ENCODE peak calls at places on chromosomes 5 and 9, in nine cellular contexts. One of them, this sample, is unnamed.

GRCh38 chr9:89747589-89747988 is 142.8 kb downstream of the GADD45G start:
- DNase-seq in type B pancreatic cell: no peak
- DNase-seq in NCI-H510A treated with DMSO at 0.1 percent for 48 hours: no peak
- DNase-seq in NCI-H1048: no peak
- DNase-seq in stimulated activated CD4-positive, alpha-beta T cell treated with anti-CD3 and anti-CD28 coated beads, Interleukin-12 subunit alpha, Interleukin-12 subunit beta, amount 100 ng/mL, for 24 hours: no peak
- DNase-seq in ELR: no peak
- DNase-seq in EH: no peak
- DNase-seq in head of caudate nucleus: no peak
- DNase-seq in psoas muscle: no peak
- DNase-seq in this sample: no peak

GRCh38 chr5:173882632-173883031 is 5.5 kb upstream of the CPEB4 start:
- DNase-seq in type B pancreatic cell: no peak
- DNase-seq in NCI-H510A treated with DMSO at 0.1 percent for 48 hours: no peak
- DNase-seq in NCI-H1048: no peak
- DNase-seq in stimulated activated CD4-positive, alpha-beta T cell treated with anti-CD3 and anti-CD28 coated beads, Interleukin-12 subunit alpha, Interleukin-12 subunit beta, amount 100 ng/mL, for 24 hours: no peak
- DNase-seq in ELR: peak; percentile 87
- DNase-seq in EH: peak; percentile 46
- DNase-seq in head of caudate nucleus: no peak
- DNase-seq in psoas muscle: no peak
- DNase-seq in this sample: no peak

GRCh38 chr5:96962540-96962991 is 26.7 kb downstream of the LNPEP start:
- DNase-seq in type B pancreatic cell: no peak
- DNase-seq in NCI-H510A treated with DMSO at 0.1 percent for 48 hours: no peak
- DNase-seq in NCI-H1048: no peak
- DNase-seq in stimulated activated CD4-positive, alpha-beta T cell treated with anti-CD3 and anti-CD28 coated beads, Interleukin-12 subunit alpha, Interleukin-12 subunit beta, amount 100 ng/mL, for 24 hours: no peak
- DNase-seq in ELR: peak; percentile 8
- DNase-seq in EH: peak; percentile 18
- DNase-seq in head of caudate nucleus: no peak
- DNase-seq in psoas muscle: no peak
- DNase-seq in this sample: no peak

GRCh38 chr9:23587433-23587832 is 238.6 kb downstream of the ELAVL2 start:
- DNase-seq in type B pancreatic cell: no peak
- DNase-seq in NCI-H510A treated with DMSO at 0.1 percent for 48 hours: no peak
- DNase-seq in NCI-H1048: no peak
- DNase-seq in stimulated activated CD4-positive, alpha-beta T cell treated with anti-CD3 and anti-CD28 coated beads, Interleukin-12 subunit alpha, Interleukin-12 subunit beta, amount 100 ng/mL, for 24 hours: no peak
- DNase-seq in ELR: no peak
- DNase-seq in EH: no peak
- DNase-seq in head of caudate nucleus: peak; percentile 56
- DNase-seq in psoas muscle: peak; percentile 65
- DNase-seq in this sample: no peak

GRCh38 chr5:97545856-97546570 is 363.0 kb upstream of the RIOK2 start:
- DNase-seq in type B pancreatic cell: no peak
- DNase-seq in NCI-H510A treated with DMSO at 0.1 percent for 48 hours: no peak
- DNase-seq in NCI-H1048: no peak
- DNase-seq in stimulated activated CD4-positive, alpha-beta T cell treated with anti-CD3 and anti-CD28 coated beads, Interleukin-12 subunit alpha, Interleukin-12 subunit beta, amount 100 ng/mL, for 24 hours: no peak
- DNase-seq in ELR: peak; percentile 56
- DNase-seq in EH: peak; percentile 55
- DNase-seq in head of caudate nucleus: no peak
- DNase-seq in psoas muscle: no peak
- DNase-seq in this sample: no peak

GRCh38 chr9:124251605-124252366 is 6.0 kb upstream of the NEK6 start:
- DNase-seq in type B pancreatic cell: no peak
- DNase-seq in NCI-H510A treated with DMSO at 0.1 percent for 48 hours: peak; percentile 18
- DNase-seq in NCI-H1048: no peak
- DNase-seq in stimulated activated CD4-positive, alpha-beta T cell treated with anti-CD3 and anti-CD28 coated beads, Interleukin-12 subunit alpha, Interleukin-12 subunit beta, amount 100 ng/mL, for 24 hours: no peak
- DNase-seq in ELR: peak; percentile 91
- DNase-seq in EH: peak; percentile 90
- DNase-seq in head of caudate nucleus: no peak
- DNase-seq in psoas muscle: no peak
- DNase-seq in this sample: no peak

GRCh38 chr5:84381501-84382362 is 2.9 kb downstream of the EDIL3 start:
- DNase-seq in type B pancreatic cell: no peak
- DNase-seq in NCI-H510A treated with DMSO at 0.1 percent for 48 hours: peak; percentile 71
- DNase-seq in NCI-H1048: no peak
- DNase-seq in stimulated activated CD4-positive, alpha-beta T cell treated with anti-CD3 and anti-CD28 coated beads, Interleukin-12 subunit alpha, Interleukin-12 subunit beta, amount 100 ng/mL, for 24 hours: no peak
- DNase-seq in ELR: no peak
- DNase-seq in EH: no peak
- DNase-seq in head of caudate nucleus: peak; percentile 61
- DNase-seq in psoas muscle: no peak
- DNase-seq in this sample: peak; percentile 14

GRCh38 chr5:150113047-150113744 is 26.8 kb upstream of the CSF1R start:
- DNase-seq in type B pancreatic cell: no peak
- DNase-seq in NCI-H510A treated with DMSO at 0.1 percent for 48 hours: no peak
- DNase-seq in NCI-H1048: no peak
- DNase-seq in stimulated activated CD4-positive, alpha-beta T cell treated with anti-CD3 and anti-CD28 coated beads, Interleukin-12 subunit alpha, Interleukin-12 subunit beta, amount 100 ng/mL, for 24 hours: no peak
- DNase-seq in ELR: peak; percentile 15
- DNase-seq in EH: peak; percentile 52
- DNase-seq in head of caudate nucleus: no peak
- DNase-seq in psoas muscle: no peak
- DNase-seq in this sample: no peak

GRCh38 chr9:110183208-110184145 is 24.5 kb downstream of the C9orf152 start:
- DNase-seq in type B pancreatic cell: no peak
- DNase-seq in NCI-H510A treated with DMSO at 0.1 percent for 48 hours: peak; percentile 94
- DNase-seq in NCI-H1048: no peak
- DNase-seq in stimulated activated CD4-positive, alpha-beta T cell treated with anti-CD3 and anti-CD28 coated beads, Interleukin-12 subunit alpha, Interleukin-12 subunit beta, amount 100 ng/mL, for 24 hours: peak; percentile 34
- DNase-seq in ELR: peak; percentile 77
- DNase-seq in EH: peak; percentile 73
- DNase-seq in head of caudate nucleus: peak; percentile 72
- DNase-seq in psoas muscle: no peak
- DNase-seq in this sample: peak; percentile 65

GRCh38 chr5:54470191-54470590 is 14.7 kb downstream of the HSPB3 start:
- DNase-seq in type B pancreatic cell: no peak
- DNase-seq in NCI-H510A treated with DMSO at 0.1 percent for 48 hours: no peak
- DNase-seq in NCI-H1048: no peak
- DNase-seq in stimulated activated CD4-positive, alpha-beta T cell treated with anti-CD3 and anti-CD28 coated beads, Interleukin-12 subunit alpha, Interleukin-12 subunit beta, amount 100 ng/mL, for 24 hours: no peak
- DNase-seq in ELR: peak; percentile 35
- DNase-seq in EH: peak; percentile 79
- DNase-seq in head of caudate nucleus: no peak
- DNase-seq in psoas muscle: no peak
- DNase-seq in this sample: no peak

GRCh38 chr5:32713396-32714381 is 2.6 kb downstream of the NPR3 start:
- DNase-seq in type B pancreatic cell: peak; percentile 79
- DNase-seq in NCI-H510A treated with DMSO at 0.1 percent for 48 hours: no peak
- DNase-seq in NCI-H1048: no peak
- DNase-seq in stimulated activated CD4-positive, alpha-beta T cell treated with anti-CD3 and anti-CD28 coated beads, Interleukin-12 subunit alpha, Interleukin-12 subunit beta, amount 100 ng/mL, for 24 hours: no peak
- DNase-seq in ELR: peak; percentile 56
- DNase-seq in EH: peak; percentile 57
- DNase-seq in head of caudate nucleus: no peak
- DNase-seq in psoas muscle: peak; percentile 45
- DNase-seq in this sample: no peak

GRCh38 chr5:144167998-144168397 is 2.5 kb downstream of the YIPF5 start:
- DNase-seq in type B pancreatic cell: no peak
- DNase-seq in NCI-H510A treated with DMSO at 0.1 percent for 48 hours: no peak
- DNase-seq in NCI-H1048: no peak
- DNase-seq in stimulated activated CD4-positive, alpha-beta T cell treated with anti-CD3 and anti-CD28 coated beads, Interleukin-12 subunit alpha, Interleukin-12 subunit beta, amount 100 ng/mL, for 24 hours: no peak
- DNase-seq in ELR: no peak
- DNase-seq in EH: no peak
- DNase-seq in head of caudate nucleus: no peak
- DNase-seq in psoas muscle: no peak
- DNase-seq in this sample: no peak

GRCh38 chr5:55544341-55544740 is 9.6 kb upstream of the PLPP1 start:
- DNase-seq in type B pancreatic cell: no peak
- DNase-seq in NCI-H510A treated with DMSO at 0.1 percent for 48 hours: no peak
- DNase-seq in NCI-H1048: no peak
- DNase-seq in stimulated activated CD4-positive, alpha-beta T cell treated with anti-CD3 and anti-CD28 coated beads, Interleukin-12 subunit alpha, Interleukin-12 subunit beta, amount 100 ng/mL, for 24 hours: no peak
- DNase-seq in ELR: peak; percentile 33
- DNase-seq in EH: peak; percentile 41
- DNase-seq in head of caudate nucleus: no peak
- DNase-seq in psoas muscle: no peak
- DNase-seq in this sample: no peak

GRCh38 chr5:34626036-34626435 is 30.1 kb upstream of the RAI14 start:
- DNase-seq in type B pancreatic cell: no peak
- DNase-seq in NCI-H510A treated with DMSO at 0.1 percent for 48 hours: no peak
- DNase-seq in NCI-H1048: no peak
- DNase-seq in stimulated activated CD4-positive, alpha-beta T cell treated with anti-CD3 and anti-CD28 coated beads, Interleukin-12 subunit alpha, Interleukin-12 subunit beta, amount 100 ng/mL, for 24 hours: no peak
- DNase-seq in ELR: peak; percentile 97
- DNase-seq in EH: peak; percentile 86
- DNase-seq in head of caudate nucleus: no peak
- DNase-seq in psoas muscle: no peak
- DNase-seq in this sample: no peak

GRCh38 chr9:22036866-22037626 is 27.9 kb upstream of the CDKN2B start:
- DNase-seq in type B pancreatic cell: no peak
- DNase-seq in NCI-H510A treated with DMSO at 0.1 percent for 48 hours: no peak
- DNase-seq in NCI-H1048: no peak
- DNase-seq in stimulated activated CD4-positive, alpha-beta T cell treated with anti-CD3 and anti-CD28 coated beads, Interleukin-12 subunit alpha, Interleukin-12 subunit beta, amount 100 ng/mL, for 24 hours: no peak
- DNase-seq in ELR: no peak
- DNase-seq in EH: no peak
- DNase-seq in head of caudate nucleus: no peak
- DNase-seq in psoas muscle: no peak
- DNase-seq in this sample: no peak

GRCh38 chr5:169398515-169398914 is 97.6 kb upstream of the SLIT3 start:
- DNase-seq in type B pancreatic cell: no peak
- DNase-seq in NCI-H510A treated with DMSO at 0.1 percent for 48 hours: no peak
- DNase-seq in NCI-H1048: no peak
- DNase-seq in stimulated activated CD4-positive, alpha-beta T cell treated with anti-CD3 and anti-CD28 coated beads, Interleukin-12 subunit alpha, Interleukin-12 subunit beta, amount 100 ng/mL, for 24 hours: no peak
- DNase-seq in ELR: no peak
- DNase-seq in EH: no peak
- DNase-seq in head of caudate nucleus: no peak
- DNase-seq in psoas muscle: no peak
- DNase-seq in this sample: no peak

GRCh38 chr5:74464512-74465209 is 175.9 kb downstream of the ENC1 start:
- DNase-seq in type B pancreatic cell: no peak
- DNase-seq in NCI-H510A treated with DMSO at 0.1 percent for 48 hours: no peak
- DNase-seq in NCI-H1048: no peak
- DNase-seq in stimulated activated CD4-positive, alpha-beta T cell treated with anti-CD3 and anti-CD28 coated beads, Interleukin-12 subunit alpha, Interleukin-12 subunit beta, amount 100 ng/mL, for 24 hours: no peak
- DNase-seq in ELR: no peak
- DNase-seq in EH: no peak
- DNase-seq in head of caudate nucleus: no peak
- DNase-seq in psoas muscle: no peak
- DNase-seq in this sample: peak; percentile 37

GRCh38 chr5:59756373-59757035 is 137.0 kb downstream of the PDE4D start:
- DNase-seq in type B pancreatic cell: no peak
- DNase-seq in NCI-H510A treated with DMSO at 0.1 percent for 48 hours: no peak
- DNase-seq in NCI-H1048: no peak
- DNase-seq in stimulated activated CD4-positive, alpha-beta T cell treated with anti-CD3 and anti-CD28 coated beads, Interleukin-12 subunit alpha, Interleukin-12 subunit beta, amount 100 ng/mL, for 24 hours: no peak
- DNase-seq in ELR: peak; percentile 45
- DNase-seq in EH: no peak
- DNase-seq in head of caudate nucleus: no peak
- DNase-seq in psoas muscle: no peak
- DNase-seq in this sample: no peak

GRCh38 chr5:101306391-101307137 is 403.5 kb upstream of the ST8SIA4 start:
- DNase-seq in type B pancreatic cell: no peak
- DNase-seq in NCI-H510A treated with DMSO at 0.1 percent for 48 hours: peak; percentile 61
- DNase-seq in NCI-H1048: no peak
- DNase-seq in stimulated activated CD4-positive, alpha-beta T cell treated with anti-CD3 and anti-CD28 coated beads, Interleukin-12 subunit alpha, Interleukin-12 subunit beta, amount 100 ng/mL, for 24 hours: no peak
- DNase-seq in ELR: peak; percentile 26
- DNase-seq in EH: no peak
- DNase-seq in head of caudate nucleus: no peak
- DNase-seq in psoas muscle: no peak
- DNase-seq in this sample: peak; percentile 30

GRCh38 chr5:180866296-180866695 is 5.2 kb upstream of the ZFP62 start:
- DNase-seq in type B pancreatic cell: no peak
- DNase-seq in NCI-H510A treated with DMSO at 0.1 percent for 48 hours: no peak
- DNase-seq in NCI-H1048: no peak
- DNase-seq in stimulated activated CD4-positive, alpha-beta T cell treated with anti-CD3 and anti-CD28 coated beads, Interleukin-12 subunit alpha, Interleukin-12 subunit beta, amount 100 ng/mL, for 24 hours: no peak
- DNase-seq in ELR: no peak
- DNase-seq in EH: no peak
- DNase-seq in head of caudate nucleus: no peak
- DNase-seq in psoas muscle: no peak
- DNase-seq in this sample: no peak

GRCh38 chr5:57887851-57888621 is 405.4 kb upstream of the ACTBL2 start:
- DNase-seq in type B pancreatic cell: no peak
- DNase-seq in NCI-H510A treated with DMSO at 0.1 percent for 48 hours: no peak
- DNase-seq in NCI-H1048: no peak
- DNase-seq in stimulated activated CD4-positive, alpha-beta T cell treated with anti-CD3 and anti-CD28 coated beads, Interleukin-12 subunit alpha, Interleukin-12 subunit beta, amount 100 ng/mL, for 24 hours: no peak
- DNase-seq in ELR: peak; percentile 82
- DNase-seq in EH: peak; percentile 57
- DNase-seq in head of caudate nucleus: no peak
- DNase-seq in psoas muscle: no peak
- DNase-seq in this sample: peak; percentile 73

GRCh38 chr5:1108008-1108864 is 3.6 kb downstream of the SLC12A7 start:
- DNase-seq in type B pancreatic cell: no peak
- DNase-seq in NCI-H510A treated with DMSO at 0.1 percent for 48 hours: no peak
- DNase-seq in NCI-H1048: no peak
- DNase-seq in stimulated activated CD4-positive, alpha-beta T cell treated with anti-CD3 and anti-CD28 coated beads, Interleukin-12 subunit alpha, Interleukin-12 subunit beta, amount 100 ng/mL, for 24 hours: no peak
- DNase-seq in ELR: no peak
- DNase-seq in EH: no peak
- DNase-seq in head of caudate nucleus: no peak
- DNase-seq in psoas muscle: no peak
- DNase-seq in this sample: no peak

GRCh38 chr9:106745457-106745856 is 117.5 kb upstream of the ZNF462 start:
- DNase-seq in type B pancreatic cell: no peak
- DNase-seq in NCI-H510A treated with DMSO at 0.1 percent for 48 hours: no peak
- DNase-seq in NCI-H1048: no peak
- DNase-seq in stimulated activated CD4-positive, alpha-beta T cell treated with anti-CD3 and anti-CD28 coated beads, Interleukin-12 subunit alpha, Interleukin-12 subunit beta, amount 100 ng/mL, for 24 hours: no peak
- DNase-seq in ELR: peak; percentile 5
- DNase-seq in EH: peak; percentile 8
- DNase-seq in head of caudate nucleus: no peak
- DNase-seq in psoas muscle: no peak
- DNase-seq in this sample: no peak

GRCh38 chr5:179504600-179505396 is 45.6 kb upstream of the RUFY1 start:
- DNase-seq in type B pancreatic cell: no peak
- DNase-seq in NCI-H510A treated with DMSO at 0.1 percent for 48 hours: no peak
- DNase-seq in NCI-H1048: no peak
- DNase-seq in stimulated activated CD4-positive, alpha-beta T cell treated with anti-CD3 and anti-CD28 coated beads, Interleukin-12 subunit alpha, Interleukin-12 subunit beta, amount 100 ng/mL, for 24 hours: no peak
- DNase-seq in ELR: no peak
- DNase-seq in EH: no peak
- DNase-seq in head of caudate nucleus: no peak
- DNase-seq in psoas muscle: no peak
- DNase-seq in this sample: no peak

GRCh38 chr5:141149812-141150211 is at the start of gene PCDHB6:
- DNase-seq in type B pancreatic cell: no peak
- DNase-seq in NCI-H510A treated with DMSO at 0.1 percent for 48 hours: peak; percentile 40
- DNase-seq in NCI-H1048: no peak
- DNase-seq in stimulated activated CD4-positive, alpha-beta T cell treated with anti-CD3 and anti-CD28 coated beads, Interleukin-12 subunit alpha, Interleukin-12 subunit beta, amount 100 ng/mL, for 24 hours: no peak
- DNase-seq in ELR: peak; percentile 28
- DNase-seq in EH: peak; percentile 8
- DNase-seq in head of caudate nucleus: peak; percentile 20
- DNase-seq in psoas muscle: no peak
- DNase-seq in this sample: no peak

GRCh38 chr9:126914458-126915280 is at the start of gene RALGPS1:
- DNase-seq in type B pancreatic cell: peak; percentile 95
- DNase-seq in NCI-H510A treated with DMSO at 0.1 percent for 48 hours: peak; percentile 91
- DNase-seq in NCI-H1048: peak; percentile 88
- DNase-seq in stimulated activated CD4-positive, alpha-beta T cell treated with anti-CD3 and anti-CD28 coated beads, Interleukin-12 subunit alpha, Interleukin-12 subunit beta, amount 100 ng/mL, for 24 hours: peak; percentile 82
- DNase-seq in ELR: peak; percentile 97
- DNase-seq in EH: peak; percentile 96
- DNase-seq in head of caudate nucleus: peak; percentile 97
- DNase-seq in psoas muscle: peak; percentile 96
- DNase-seq in this sample: peak; percentile 96

GRCh38 chr5:95620030-95620869 is at the start of gene GPR150:
- DNase-seq in type B pancreatic cell: peak; percentile 72
- DNase-seq in NCI-H510A treated with DMSO at 0.1 percent for 48 hours: no peak
- DNase-seq in NCI-H1048: no peak
- DNase-seq in stimulated activated CD4-positive, alpha-beta T cell treated with anti-CD3 and anti-CD28 coated beads, Interleukin-12 subunit alpha, Interleukin-12 subunit beta, amount 100 ng/mL, for 24 hours: peak; percentile 53
- DNase-seq in ELR: peak; percentile 70
- DNase-seq in EH: peak; percentile 58
- DNase-seq in head of caudate nucleus: peak; percentile 45
- DNase-seq in psoas muscle: peak; percentile 70
- DNase-seq in this sample: peak; percentile 78

GRCh38 chr5:151248651-151249050 is 4.3 kb upstream of the GM2A start:
- DNase-seq in type B pancreatic cell: no peak
- DNase-seq in NCI-H510A treated with DMSO at 0.1 percent for 48 hours: no peak
- DNase-seq in NCI-H1048: no peak
- DNase-seq in stimulated activated CD4-positive, alpha-beta T cell treated with anti-CD3 and anti-CD28 coated beads, Interleukin-12 subunit alpha, Interleukin-12 subunit beta, amount 100 ng/mL, for 24 hours: no peak
- DNase-seq in ELR: no peak
- DNase-seq in EH: no peak
- DNase-seq in head of caudate nucleus: no peak
- DNase-seq in psoas muscle: no peak
- DNase-seq in this sample: no peak

GRCh38 chr9:134379774-134380431 is 53.6 kb downstream of the RXRA start:
- DNase-seq in type B pancreatic cell: no peak
- DNase-seq in NCI-H510A treated with DMSO at 0.1 percent for 48 hours: no peak
- DNase-seq in NCI-H1048: no peak
- DNase-seq in stimulated activated CD4-positive, alpha-beta T cell treated with anti-CD3 and anti-CD28 coated beads, Interleukin-12 subunit alpha, Interleukin-12 subunit beta, amount 100 ng/mL, for 24 hours: no peak
- DNase-seq in ELR: peak; percentile 87
- DNase-seq in EH: peak; percentile 73
- DNase-seq in head of caudate nucleus: no peak
- DNase-seq in psoas muscle: peak; percentile 70
- DNase-seq in this sample: no peak

GRCh38 chr9:126701820-126702500 is 88.2 kb downstream of the LMX1B start:
- DNase-seq in type B pancreatic cell: no peak
- DNase-seq in NCI-H510A treated with DMSO at 0.1 percent for 48 hours: no peak
- DNase-seq in NCI-H1048: no peak
- DNase-seq in stimulated activated CD4-positive, alpha-beta T cell treated with anti-CD3 and anti-CD28 coated beads, Interleukin-12 subunit alpha, Interleukin-12 subunit beta, amount 100 ng/mL, for 24 hours: no peak
- DNase-seq in ELR: no peak
- DNase-seq in EH: no peak
- DNase-seq in head of caudate nucleus: no peak
- DNase-seq in psoas muscle: no peak
- DNase-seq in this sample: no peak

GRCh38 chr5:112059601-112060135 is 302.7 kb upstream of the NREP start:
- DNase-seq in type B pancreatic cell: no peak
- DNase-seq in NCI-H510A treated with DMSO at 0.1 percent for 48 hours: no peak
- DNase-seq in NCI-H1048: no peak
- DNase-seq in stimulated activated CD4-positive, alpha-beta T cell treated with anti-CD3 and anti-CD28 coated beads, Interleukin-12 subunit alpha, Interleukin-12 subunit beta, amount 100 ng/mL, for 24 hours: no peak
- DNase-seq in ELR: no peak
- DNase-seq in EH: no peak
- DNase-seq in head of caudate nucleus: no peak
- DNase-seq in psoas muscle: no peak
- DNase-seq in this sample: no peak